ENCODE peak calls at places on chromosomes 7 and 10, in seven cellular contexts. S is anterior cingulate cortex; Y is hepatic stellate cell; X is activated CD4-positive, alpha-beta T cell treated with anti-CD3 and anti-CD28 coated beads, Interleukin-2, amount 50 U/mL, for 48 hours; H is A549; O is CD4-positive, alpha-beta memory T cell; M is RPMI8226. I is an unnamed sample.

GRCh38 chr10:121880842-121881423 is 46.9 kb downstream of the ATE1 start:
- DNase-seq in S (no peak), H (no peak), O (no peak), Y (no peak), X (no peak), M (no peak), I (no peak)

GRCh38 chr10:24706479-24707118 is 17.1 kb downstream of the ARHGAP21 start:
- DNase-seq in O (no peak), X (peak), Y (peak), S (peak), M (no peak), H (peak), I (no peak)

GRCh38 chr10:130493021-130493420 is 356.8 kb downstream of the GLRX3 start:
- DNase-seq in X (no peak), M (no peak), Y (no peak), S (no peak), H (no peak), O (no peak), I (no peak)

GRCh38 chr10:36281871-36282331 is 639.8 kb upstream of the FZD8 start:
- DNase-seq in H (peak), M (no peak), S (no peak), O (no peak), X (no peak), Y (no peak), I (no peak)

GRCh38 chr7:39824801-39825200 is 125.3 kb upstream of the CDK13 start:
- DNase-seq in H (no peak), M (no peak), O (no peak), Y (no peak), S (no peak), X (no peak), I (no peak)

GRCh38 chr10:125265579-125265955 is 105.2 kb upstream of the CTBP2 start:
- DNase-seq in M (no peak), H (no peak), Y (no peak), O (no peak), S (no peak), X (no peak), I (no peak)

GRCh38 chr10:97647556-97647955 is 7.1 kb downstream of the PI4K2A start:
- DNase-seq in M (no peak), O (no peak), S (no peak), X (no peak), Y (peak), H (no peak), I (no peak)

GRCh38 chr10:112802411-112803060 is 147.5 kb upstream of the TCF7L2 start:
- DNase-seq in S (no peak), M (no peak), H (no peak), Y (no peak), O (no peak), X (no peak), I (no peak)

GRCh38 chr7:98211221-98211675 is at the start of gene BHLHA15:
- DNase-seq in O (no peak), Y (no peak), X (peak), M (peak), S (no peak), H (peak), I (no peak)